ENCODE peak calls at places on chromosome 6, in ten cellular contexts. One of them, this sample, is unnamed.

GRCh38 chr6:15962449-15962764 is 166.5 kb upstream of the MYLIP start:
- DNase-seq in HFFc6: peak; percentile 59
- DNase-seq in dorsolateral prefrontal cortex: no peak
- DNase-seq in tibial artery: no peak
- DNase-seq in cardiac fibroblast: peak; percentile 81
- DNase-seq in CD14-positive monocyte: no peak
- DNase-seq in CD8-positive, alpha-beta T cell: no peak
- DNase-seq in LNCaP clone FGC: no peak
- DNase-seq in pancreas: no peak
- DNase-seq in suprapubic skin: no peak
- DNase-seq in this sample: no peak

GRCh38 chr6:169665289-169665688 is 36.5 kb downstream of the WDR27 start:
- DNase-seq in tibial artery: no peak
- DNase-seq in suprapubic skin: no peak
- DNase-seq in cardiac fibroblast: no peak
- DNase-seq in CD14-positive monocyte: no peak
- DNase-seq in HFFc6: no peak
- DNase-seq in dorsolateral prefrontal cortex: no peak
- DNase-seq in LNCaP clone FGC: no peak
- DNase-seq in pancreas: no peak
- DNase-seq in CD8-positive, alpha-beta T cell: no peak
- DNase-seq in this sample: no peak

GRCh38 chr6:155080876-155081845 is 86.0 kb downstream of the TIAM2 start:
- DNase-seq in cardiac fibroblast: no peak
- DNase-seq in suprapubic skin: no peak
- DNase-seq in pancreas: no peak
- DNase-seq in dorsolateral prefrontal cortex: no peak
- DNase-seq in LNCaP clone FGC: no peak
- DNase-seq in CD14-positive monocyte: no peak
- DNase-seq in tibial artery: no peak
- DNase-seq in HFFc6: no peak
- DNase-seq in CD8-positive, alpha-beta T cell: no peak
- DNase-seq in this sample: no peak

GRCh38 chr6:36694616-36695015 is 3.0 kb upstream of the RAB44 start:
- DNase-seq in CD8-positive, alpha-beta T cell: no peak
- DNase-seq in dorsolateral prefrontal cortex: no peak
- DNase-seq in HFFc6: no peak
- DNase-seq in cardiac fibroblast: no peak
- DNase-seq in suprapubic skin: no peak
- DNase-seq in pancreas: no peak
- DNase-seq in CD14-positive monocyte: no peak
- DNase-seq in LNCaP clone FGC: no peak
- DNase-seq in tibial artery: no peak
- DNase-seq in this sample: no peak

GRCh38 chr6:38220069-38220723 is 400.7 kb downstream of the ZFAND3 start:
- DNase-seq in dorsolateral prefrontal cortex: peak; percentile 21
- DNase-seq in LNCaP clone FGC: no peak
- DNase-seq in CD8-positive, alpha-beta T cell: no peak
- DNase-seq in tibial artery: no peak
- DNase-seq in pancreas: no peak
- DNase-seq in HFFc6: no peak
- DNase-seq in cardiac fibroblast: no peak
- DNase-seq in suprapubic skin: no peak
- DNase-seq in CD14-positive monocyte: no peak
- DNase-seq in this sample: no peak

GRCh38 chr6:6654599-6655575 is 66.4 kb downstream of the LY86 start:
- DNase-seq in tibial artery: no peak
- DNase-seq in LNCaP clone FGC: no peak
- DNase-seq in HFFc6: no peak
- DNase-seq in dorsolateral prefrontal cortex: no peak
- DNase-seq in suprapubic skin: no peak
- DNase-seq in pancreas: no peak
- DNase-seq in CD8-positive, alpha-beta T cell: no peak
- DNase-seq in cardiac fibroblast: peak; percentile 77
- DNase-seq in CD14-positive monocyte: no peak
- DNase-seq in this sample: no peak

GRCh38 chr6:38638941-38639497 is 710 bp downstream of the BTBD9 start:
- DNase-seq in LNCaP clone FGC: no peak
- DNase-seq in tibial artery: peak; percentile 74
- DNase-seq in dorsolateral prefrontal cortex: no peak
- DNase-seq in CD8-positive, alpha-beta T cell: peak; percentile 36
- DNase-seq in suprapubic skin: peak; percentile 81
- DNase-seq in pancreas: peak; percentile 38
- DNase-seq in cardiac fibroblast: peak; percentile 57
- DNase-seq in CD14-positive monocyte: peak; percentile 56
- DNase-seq in HFFc6: peak; percentile 39
- DNase-seq in this sample: peak; percentile 39

GRCh38 chr6:91710356-91710755 is 1123.5 kb upstream of the MAP3K7 start:
- DNase-seq in cardiac fibroblast: no peak
- DNase-seq in dorsolateral prefrontal cortex: no peak
- DNase-seq in LNCaP clone FGC: no peak
- DNase-seq in pancreas: no peak
- DNase-seq in suprapubic skin: no peak
- DNase-seq in CD14-positive monocyte: no peak
- DNase-seq in CD8-positive, alpha-beta T cell: no peak
- DNase-seq in tibial artery: no peak
- DNase-seq in HFFc6: no peak
- DNase-seq in this sample: no peak

GRCh38 chr6:111711989-111712388 is 106.3 kb upstream of the TRAF3IP2 start:
- DNase-seq in CD8-positive, alpha-beta T cell: no peak
- DNase-seq in pancreas: no peak
- DNase-seq in tibial artery: no peak
- DNase-seq in suprapubic skin: no peak
- DNase-seq in HFFc6: no peak
- DNase-seq in CD14-positive monocyte: no peak
- DNase-seq in LNCaP clone FGC: no peak
- DNase-seq in dorsolateral prefrontal cortex: no peak
- DNase-seq in cardiac fibroblast: no peak
- DNase-seq in this sample: no peak

GRCh38 chr6:111712398-111712797 is 106.7 kb upstream of the TRAF3IP2 start:
- DNase-seq in cardiac fibroblast: peak; percentile 74
- DNase-seq in suprapubic skin: no peak
- DNase-seq in CD8-positive, alpha-beta T cell: no peak
- DNase-seq in tibial artery: no peak
- DNase-seq in HFFc6: no peak
- DNase-seq in pancreas: no peak
- DNase-seq in LNCaP clone FGC: no peak
- DNase-seq in CD14-positive monocyte: no peak
- DNase-seq in dorsolateral prefrontal cortex: no peak
- DNase-seq in this sample: no peak

GRCh38 chr6:111710911-111711310 is 105.2 kb upstream of the TRAF3IP2 start:
- DNase-seq in dorsolateral prefrontal cortex: no peak
- DNase-seq in suprapubic skin: no peak
- DNase-seq in cardiac fibroblast: no peak
- DNase-seq in pancreas: no peak
- DNase-seq in CD8-positive, alpha-beta T cell: no peak
- DNase-seq in LNCaP clone FGC: no peak
- DNase-seq in HFFc6: no peak
- DNase-seq in tibial artery: no peak
- DNase-seq in CD14-positive monocyte: no peak
- DNase-seq in this sample: no peak

GRCh38 chr6:111710439-111710838 is 104.8 kb upstream of the TRAF3IP2 start:
- DNase-seq in suprapubic skin: no peak
- DNase-seq in dorsolateral prefrontal cortex: no peak
- DNase-seq in pancreas: no peak
- DNase-seq in HFFc6: no peak
- DNase-seq in LNCaP clone FGC: no peak
- DNase-seq in tibial artery: no peak
- DNase-seq in cardiac fibroblast: no peak
- DNase-seq in CD8-positive, alpha-beta T cell: no peak
- DNase-seq in CD14-positive monocyte: no peak
- DNase-seq in this sample: no peak

GRCh38 chr6:111711476-111711875 is 105.8 kb upstream of the TRAF3IP2 start:
- DNase-seq in suprapubic skin: no peak
- DNase-seq in CD8-positive, alpha-beta T cell: no peak
- DNase-seq in dorsolateral prefrontal cortex: peak; percentile 47
- DNase-seq in LNCaP clone FGC: no peak
- DNase-seq in cardiac fibroblast: no peak
- DNase-seq in CD14-positive monocyte: no peak
- DNase-seq in HFFc6: no peak
- DNase-seq in pancreas: no peak
- DNase-seq in tibial artery: no peak
- DNase-seq in this sample: no peak
- TF ChIP-seq CTCF in suprapubic skin: no peak
- TF ChIP-seq CTCF in CD8-positive, alpha-beta T cell: no peak
- TF ChIP-seq CTCF in dorsolateral prefrontal cortex: no peak
- TF ChIP-seq CTCF in LNCaP clone FGC: no peak
- TF ChIP-seq CTCF in cardiac fibroblast: no peak
- TF ChIP-seq CTCF in CD14-positive monocyte: no peak
- TF ChIP-seq CTCF in HFFc6: no peak
- TF ChIP-seq CTCF in pancreas: no peak
- TF ChIP-seq CTCF in tibial artery: no peak
- TF ChIP-seq CTCF in this sample: no peak

GRCh38 chr6:137625808-137626207 is 131.6 kb upstream of the OLIG3 start:
- DNase-seq in dorsolateral prefrontal cortex: no peak
- DNase-seq in CD8-positive, alpha-beta T cell: no peak
- DNase-seq in pancreas: no peak
- DNase-seq in LNCaP clone FGC: peak; percentile 46
- DNase-seq in CD14-positive monocyte: no peak
- DNase-seq in HFFc6: no peak
- DNase-seq in cardiac fibroblast: no peak
- DNase-seq in tibial artery: no peak
- DNase-seq in suprapubic skin: no peak
- DNase-seq in this sample: no peak
- TF ChIP-seq CTCF in dorsolateral prefrontal cortex: no peak
- TF ChIP-seq CTCF in CD8-positive, alpha-beta T cell: no peak
- TF ChIP-seq CTCF in pancreas: no peak
- TF ChIP-seq CTCF in LNCaP clone FGC: peak; percentile 34
- TF ChIP-seq CTCF in CD14-positive monocyte: no peak
- TF ChIP-seq CTCF in HFFc6: no peak
- TF ChIP-seq CTCF in cardiac fibroblast: no peak
- TF ChIP-seq CTCF in tibial artery: no peak
- TF ChIP-seq CTCF in suprapubic skin: no peak
- TF ChIP-seq CTCF in this sample: no peak

GRCh38 chr6:99246602-99247001 is 102.9 kb downstream of the FAXC start:
- DNase-seq in cardiac fibroblast: no peak
- DNase-seq in CD14-positive monocyte: no peak
- DNase-seq in suprapubic skin: no peak
- DNase-seq in LNCaP clone FGC: no peak
- DNase-seq in tibial artery: no peak
- DNase-seq in dorsolateral prefrontal cortex: no peak
- DNase-seq in pancreas: no peak
- DNase-seq in CD8-positive, alpha-beta T cell: no peak
- DNase-seq in HFFc6: no peak
- DNase-seq in this sample: no peak

GRCh38 chr6:99241905-99242534 is 107.5 kb downstream of the FAXC start:
- DNase-seq in pancreas: no peak
- DNase-seq in CD8-positive, alpha-beta T cell: no peak
- DNase-seq in suprapubic skin: no peak
- DNase-seq in LNCaP clone FGC: peak; percentile 14
- DNase-seq in CD14-positive monocyte: no peak
- DNase-seq in dorsolateral prefrontal cortex: no peak
- DNase-seq in tibial artery: no peak
- DNase-seq in cardiac fibroblast: peak; percentile 44
- DNase-seq in HFFc6: peak; percentile 39
- DNase-seq in this sample: no peak
- TF ChIP-seq CTCF in pancreas: no peak
- TF ChIP-seq CTCF in CD8-positive, alpha-beta T cell: no peak
- TF ChIP-seq CTCF in suprapubic skin: peak; percentile 9
- TF ChIP-seq CTCF in LNCaP clone FGC: peak; percentile 80
- TF ChIP-seq CTCF in CD14-positive monocyte: no peak
- TF ChIP-seq CTCF in dorsolateral prefrontal cortex: peak; percentile 37
- TF ChIP-seq CTCF in tibial artery: no peak
- TF ChIP-seq CTCF in cardiac fibroblast: peak; percentile 31
- TF ChIP-seq CTCF in HFFc6: peak; percentile 74
- TF ChIP-seq CTCF in this sample: no peak

GRCh38 chr6:143174516-143174915 is 113.8 kb downstream of the AIG1 start:
- DNase-seq in tibial artery: no peak
- DNase-seq in dorsolateral prefrontal cortex: no peak
- DNase-seq in LNCaP clone FGC: no peak
- DNase-seq in CD8-positive, alpha-beta T cell: no peak
- DNase-seq in pancreas: no peak
- DNase-seq in suprapubic skin: no peak
- DNase-seq in HFFc6: no peak
- DNase-seq in CD14-positive monocyte: no peak
- DNase-seq in cardiac fibroblast: no peak
- DNase-seq in this sample: no peak

GRCh38 chr6:143174951-143175350 is 114.3 kb downstream of the AIG1 start:
- DNase-seq in tibial artery: no peak
- DNase-seq in pancreas: no peak
- DNase-seq in suprapubic skin: no peak
- DNase-seq in cardiac fibroblast: no peak
- DNase-seq in LNCaP clone FGC: no peak
- DNase-seq in CD14-positive monocyte: no peak
- DNase-seq in HFFc6: no peak
- DNase-seq in CD8-positive, alpha-beta T cell: no peak
- DNase-seq in dorsolateral prefrontal cortex: no peak
- DNase-seq in this sample: no peak

GRCh38 chr6:143179096-143179495 is 118.4 kb downstream of the AIG1 start:
- DNase-seq in tibial artery: no peak
- DNase-seq in LNCaP clone FGC: no peak
- DNase-seq in cardiac fibroblast: no peak
- DNase-seq in HFFc6: no peak
- DNase-seq in CD8-positive, alpha-beta T cell: no peak
- DNase-seq in CD14-positive monocyte: no peak
- DNase-seq in dorsolateral prefrontal cortex: no peak
- DNase-seq in suprapubic skin: no peak
- DNase-seq in pancreas: no peak
- DNase-seq in this sample: no peak

GRCh38 chr6:143177706-143178105 is 117.0 kb downstream of the AIG1 start:
- DNase-seq in HFFc6: no peak
- DNase-seq in CD14-positive monocyte: no peak
- DNase-seq in dorsolateral prefrontal cortex: no peak
- DNase-seq in CD8-positive, alpha-beta T cell: no peak
- DNase-seq in tibial artery: no peak
- DNase-seq in pancreas: no peak
- DNase-seq in suprapubic skin: no peak
- DNase-seq in LNCaP clone FGC: no peak
- DNase-seq in cardiac fibroblast: no peak
- DNase-seq in this sample: no peak

DNA sequence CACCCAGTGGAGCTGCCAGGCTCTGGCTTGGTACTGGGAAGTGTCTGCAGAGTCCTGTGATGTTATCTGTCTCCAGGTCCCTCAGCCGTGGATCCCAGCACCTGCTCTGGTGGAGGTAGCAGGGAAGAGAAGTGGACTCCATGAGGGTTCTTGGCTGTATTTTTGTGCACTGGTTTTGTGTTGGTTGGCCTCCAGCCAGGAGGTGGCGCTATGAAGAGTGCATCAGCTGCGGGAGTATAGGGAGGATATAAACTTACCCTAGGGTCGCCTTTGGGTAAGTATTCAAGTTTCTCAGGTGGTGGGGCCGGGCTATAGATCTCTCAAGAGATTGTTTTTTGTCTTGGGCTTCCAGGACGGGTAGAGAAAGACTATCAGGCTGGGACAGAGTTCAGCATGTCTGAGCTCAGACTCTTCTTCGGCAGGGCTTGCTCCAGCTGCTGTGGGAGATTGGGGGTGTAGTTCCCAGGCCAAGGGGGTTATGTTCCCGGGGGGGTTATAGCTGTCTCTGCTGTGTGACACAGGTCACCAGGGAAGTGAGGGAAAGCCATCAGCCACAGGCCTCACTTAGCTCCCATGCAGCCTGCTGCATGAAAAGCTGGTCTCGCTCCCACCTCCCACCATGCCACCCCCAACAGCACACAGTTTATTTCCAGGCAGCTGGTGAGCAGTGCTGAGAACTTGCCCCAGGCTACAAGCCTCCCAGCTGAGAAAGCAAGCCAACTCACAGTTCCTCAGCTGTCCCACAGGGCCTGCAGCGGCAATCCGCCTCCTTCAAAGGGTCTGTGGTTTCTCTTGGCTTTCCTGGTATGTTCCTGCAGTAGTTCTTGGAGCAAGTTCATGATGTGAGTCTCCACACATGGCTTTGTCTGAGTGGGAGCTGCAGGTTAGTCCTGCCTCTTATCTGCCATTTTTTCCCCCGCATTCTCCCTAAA is 115.7 kb downstream of the AIG1 start:
- DNase-seq in cardiac fibroblast: peak; percentile 89
- DNase-seq in HFFc6: peak; percentile 96
- DNase-seq in tibial artery: no peak
- DNase-seq in CD14-positive monocyte: no peak
- DNase-seq in CD8-positive, alpha-beta T cell: no peak
- DNase-seq in dorsolateral prefrontal cortex: no peak
- DNase-seq in LNCaP clone FGC: no peak
- DNase-seq in suprapubic skin: no peak
- DNase-seq in pancreas: no peak
- DNase-seq in this sample: no peak
- TF ChIP-seq CTCF in cardiac fibroblast: no peak
- TF ChIP-seq CTCF in HFFc6: peak; percentile 46
- TF ChIP-seq CTCF in tibial artery: no peak
- TF ChIP-seq CTCF in CD14-positive monocyte: no peak
- TF ChIP-seq CTCF in CD8-positive, alpha-beta T cell: no peak
- TF ChIP-seq CTCF in dorsolateral prefrontal cortex: no peak
- TF ChIP-seq CTCF in LNCaP clone FGC: peak; percentile 16
- TF ChIP-seq CTCF in suprapubic skin: no peak
- TF ChIP-seq CTCF in pancreas: no peak
- TF ChIP-seq CTCF in this sample: no peak

This sample was measured in omental fat pad.